ENCODE peak calls at places on chromosomes 3 and 15, in ten cellular contexts. D, N, F, G, T, C, S, P, Z and Y are unnamed samples. For H3K36me3, the result is how much of the 10 kb centered on the place peaks cover.

GRCh38 chr15:32867313-32867626 is 149.5 kb downstream of the GREM1 start:
- DNase-seq in S (no peak), T (peak), Z (peak), G (no peak), D (peak), C (peak), P (peak), F (no peak), N (no peak), Y (no peak)

GRCh38 chr3:107240183-107241091 is 136.8 kb upstream of the CCDC54 start:
- DNase-seq in G (peak), S (peak), F (peak), N (peak), C (peak), D (peak), Z (peak), T (peak), P (peak), Y (peak)

GRCh38 chr15:35519536-35520149 is 26.3 kb downstream of the DPH6 start:
- DNase-seq in G (no peak), D (peak), Z (peak), T (no peak), S (peak), N (peak), F (no peak), P (peak), C (peak), Y (no peak)

GRCh38 chr15:32941823-32942222 is 224.0 kb downstream of the GREM1 start:
- DNase-seq in Z (no peak), P (no peak), D (no peak), F (no peak), C (no peak), T (no peak), S (no peak), G (no peak), N (no peak), Y (no peak)

GRCh38 chr3:28495301-28495700 is 146.7 kb upstream of the AZI2 start:
- DNase-seq in T (no peak), S (no peak), G (no peak), N (no peak), C (no peak), Z (no peak), D (no peak), F (no peak), P (no peak), Y (no peak)

GRCh38 chr15:78492841-78493240 is 14.5 kb upstream of the HYKK start:
- DNase-seq in F (no peak), N (no peak), T (no peak), G (no peak), C (no peak), P (no peak), S (no peak), Z (no peak), D (no peak), Y (no peak)

GRCh38 chr3:157700405-157700804 is 197.2 kb upstream of the VEPH1 start:
- DNase-seq in C (no peak), D (no peak), T (no peak), G (no peak), Z (peak), N (no peak), F (no peak), P (no peak), S (no peak), Y (peak)

GRCh38 chr3:86949850-86950249 is 41.1 kb downstream of the VGLL3 start:
- DNase-seq in D (no peak), N (no peak), C (peak), Z (no peak), G (no peak), F (no peak), P (no peak), T (no peak), S (no peak), Y (no peak)

GRCh38 chr3:51371943-51372557 is 13.0 kb upstream of the MANF start:
- DNase-seq in S (peak), T (peak), P (peak), G (peak), C (peak), F (peak), Z (peak), N (no peak), D (peak), Y (peak)

GRCh38 chr15:74768099-74768770 is 13.6 kb upstream of the CSK start:
- DNase-seq in G (no peak), Z (no peak), T (no peak), N (no peak), P (no peak), S (no peak), D (no peak), F (no peak), C (no peak), Y (peak)

GRCh38 chr3:37453393-37454391 is 279.3 kb upstream of the LRRFIP2 start:
- DNase-seq in F (peak), G (peak), Z (peak), P (no peak), S (peak), N (peak), D (peak), T (no peak), C (no peak), Y (peak)

GRCh38 chr15:87929835-87930234 is 326.7 kb downstream of the NTRK3 start:
- DNase-seq in G (no peak), S (no peak), D (no peak), N (no peak), P (no peak), C (no peak), F (no peak), T (no peak), Z (no peak), Y (no peak)

GRCh38 chr3:11568503-11569155 is 75.1 kb downstream of the VGLL4 start:
- DNase-seq in S (no peak), D (peak), T (peak), G (peak), P (peak), Z (no peak), F (peak), C (peak), N (peak), Y (peak)

GRCh38 chr3:186722457-186722856 is 5.3 kb downstream of the KNG1 start:
- DNase-seq in Z (peak), F (no peak), D (peak), C (peak), G (no peak), N (no peak), S (peak), T (no peak), P (no peak), Y (peak)

GRCh38 chr3:40847571-40847992 is 322.8 kb downstream of the ZNF621 start:
- DNase-seq in D (peak), Z (peak), P (peak), S (peak), G (no peak), C (no peak), F (no peak), N (peak), T (no peak), Y (peak)

GRCh38 chr3:182713743-182714517 is 79.4 kb upstream of the ATP11B start:
- DNase-seq in P (peak), N (no peak), T (no peak), Z (peak), S (peak), D (peak), F (no peak), G (no peak), C (peak), Y (peak)

GRCh38 chr3:165770781-165771180 is 66.4 kb downstream of the BCHE start:
- DNase-seq in N (no peak), T (no peak), F (no peak), G (no peak), D (peak), C (no peak), S (no peak), Z (no peak), P (peak), Y (no peak)

GRCh38 chr3:49260711-49261357 is 16.2 kb downstream of the C3orf62 start:
- DNase-seq in T (no peak), F (no peak), D (peak), S (peak), Z (no peak), P (no peak), C (peak), G (no peak), N (no peak), Y (no peak)

GRCh38 chr3:133973249-133973980 is 56.3 kb downstream of the SLCO2A1 start:
- DNase-seq in C (no peak), T (no peak), P (no peak), S (no peak), Z (no peak), N (no peak), F (no peak), G (no peak), D (no peak), Y (no peak)

GRCh38 chr15:37756407-37756806 is 178.0 kb upstream of the TMCO5A start:
- DNase-seq in G (no peak), Z (no peak), N (no peak), T (no peak), D (no peak), C (no peak), F (no peak), S (no peak), P (no peak), Y (no peak)

GRCh38 chr3:151901946-151902285 is 28.5 kb downstream of the SUCNR1 start:
- DNase-seq in S (no peak), P (no peak), T (no peak), D (no peak), F (no peak), G (no peak), N (no peak), C (no peak), Z (no peak), Y (no peak)

GRCh38 chr15:33067456-33067855 is 127.1 kb downstream of the FMN1 start:
- DNase-seq in P (peak), T (no peak), N (no peak), F (no peak), S (no peak), D (peak), G (no peak), C (peak), Z (peak), Y (peak)

GRCh38 chr15:81293728-81294500 is 30.0 kb downstream of the STARD5 start:
- DNase-seq in T (no peak), Z (no peak), S (no peak), F (peak), N (no peak), G (peak), P (no peak), D (no peak), C (no peak), Y (peak)

GRCh38 chr3:111690242-111690641 is 95.1 kb upstream of the ZBED2 start:
- DNase-seq in G (no peak), D (peak), S (no peak), C (peak), N (no peak), F (no peak), P (peak), Z (no peak), T (no peak), Y (no peak)

GRCh38 chr15:74983725-74984231 is 11.6 kb upstream of the SCAMP5 start:
- DNase-seq in Z (no peak), T (no peak), G (no peak), D (no peak), S (no peak), C (peak), F (no peak), N (no peak), P (no peak), Y (no peak)

GRCh38 chr15:100041380-100041779 is 300.4 kb downstream of the ADAMTS17 start:
- DNase-seq in C (no peak), S (no peak), D (no peak), F (no peak), P (no peak), G (peak), Z (no peak), T (no peak), N (no peak), Y (no peak)

GRCh38 chr3:99659032-99659431 is 20.6 kb downstream of the COL8A1 start:
- DNase-seq in G (peak), S (no peak), N (no peak), T (peak), F (no peak), Z (no peak), C (peak), D (peak), P (peak), Y (no peak)

GRCh38 chr15:86197770-86198169 is 118.1 kb downstream of the AGBL1 start:
- DNase-seq in Z (no peak), N (no peak), G (no peak), T (no peak), F (no peak), C (no peak), P (no peak), S (no peak), D (no peak), Y (no peak)

GRCh38 chr3:58383904-58384303 is 49.7 kb downstream of the PDHB start:
- DNase-seq in N (no peak), D (peak), P (peak), F (no peak), C (peak), T (peak), G (no peak), Z (peak), S (no peak), Y (no peak)

GRCh38 chr3:128009952-128010846 is 42.0 kb upstream of the SEC61A1 start:
- DNase-seq in N (no peak), C (peak), G (no peak), P (no peak), S (peak), T (no peak), D (peak), Z (no peak), F (no peak), Y (no peak)

GRCh38 chr3:119149484-119149883 is 3.5 kb downstream of the TEX55 start:
- DNase-seq in S (no peak), Z (no peak), N (no peak), T (no peak), D (peak), P (peak), C (peak), G (no peak), F (no peak), Y (no peak)

GRCh38 chr3:183826448-183826847 is 1.1 kb upstream of the MAP6D1 start:
- DNase-seq in T (no peak), Z (no peak), G (no peak), P (no peak), F (no peak), D (no peak), S (no peak), C (peak), N (peak), Y (peak)

GRCh38 chr3:136195258-136196063 is 674 bp downstream of the MSL2 start:
- DNase-seq in D (peak), C (no peak), F (peak), Z (peak), T (no peak), P (peak), N (peak), G (peak), S (peak), Y (peak)

GRCh38 chr15:35506272-35506870 is 39.6 kb downstream of the DPH6 start:
- DNase-seq in G (no peak), C (no peak), F (no peak), D (no peak), Z (no peak), S (peak), T (no peak), N (no peak), P (no peak), Y (no peak)

GRCh38 chr3:102682761-102683160 is 247.9 kb downstream of the ZPLD1 start:
- DNase-seq in G (no peak), D (no peak), P (no peak), N (no peak), C (no peak), S (no peak), F (no peak), T (no peak), Z (no peak), Y (no peak)

GRCh38 chr15:63019539-63020109 is 22.9 kb upstream of the TPM1 start:
- DNase-seq in Z (peak), P (peak), D (peak), N (no peak), T (no peak), G (no peak), S (peak), C (peak), F (no peak), Y (peak)

GRCh38 chr15:101003706-101004105 is 84.5 kb downstream of the LRRK1 start:
- DNase-seq in P (no peak), F (peak), T (peak), Z (no peak), S (no peak), G (no peak), N (no peak), C (no peak), D (no peak), Y (no peak)

GRCh38 chr3:126852536-126852935 is 130.4 kb upstream of the PLXNA1 start:
- DNase-seq in D (no peak), T (no peak), S (no peak), F (no peak), G (no peak), N (no peak), P (no peak), C (no peak), Z (peak), Y (peak)

GRCh38 chr3:187967982-187968381 is 186.0 kb upstream of the LPP start:
- DNase-seq in Z (no peak), N (no peak), G (no peak), S (no peak), F (no peak), C (no peak), P (no peak), T (no peak), D (peak), Y (no peak)
- H3K36me3 ChIP-seq in Z (under half), N (under half), G (under half), S (under half), F (under half), C (under half), P (under half), T (under half), D (under half), Y (under half)

DNA sequence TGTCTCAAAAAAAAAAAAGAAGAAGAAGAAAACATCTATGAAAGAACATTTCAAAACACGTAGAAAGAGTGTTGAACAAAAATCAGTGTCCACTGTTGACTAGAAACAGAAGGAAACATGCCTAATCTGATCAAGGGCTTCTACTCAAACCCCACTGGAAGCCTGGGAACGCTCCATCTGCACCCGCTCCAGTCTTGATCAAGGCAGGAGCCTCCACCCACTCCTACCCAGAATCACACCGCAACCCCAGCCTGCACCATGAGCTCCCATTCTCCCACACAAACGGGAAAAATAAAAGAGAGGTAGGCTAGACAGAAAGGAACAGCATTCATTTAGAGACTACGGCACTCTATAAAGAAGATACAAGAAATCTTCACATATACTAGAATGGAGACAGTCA is 40.9 kb upstream of the OCA2 start:
- DNase-seq in Z (no peak), T (no peak), D (no peak), S (no peak), P (no peak), F (no peak), C (no peak), G (no peak), N (no peak), Y (no peak)
- H3K36me3 ChIP-seq in Z (under half), T (under half), D (half or more), S (under half), P (under half), F (under half), C (under half), G (half or more), N (under half), Y (under half)

GRCh38 chr15:45050587-45050986 is 27.6 kb downstream of the SORD start:
- DNase-seq in Z (no peak), S (no peak), D (no peak), G (no peak), P (no peak), F (no peak), T (no peak), N (no peak), C (no peak), Y (no peak)
- H3K36me3 ChIP-seq in Z (under half), S (under half), D (under half), G (under half), P (under half), F (under half), T (under half), N (under half), C (under half), Y (under half)

GRCh38 chr15:90878660-90879059 is 5.6 kb upstream of the FES start:
- DNase-seq in S (no peak), Z (no peak), D (no peak), N (no peak), T (no peak), G (no peak), C (no peak), F (no peak), P (no peak), Y (no peak)
- H3K36me3 ChIP-seq in S (under half), Z (under half), D (half or more), N (under half), T (half or more), G (half or more), C (under half), F (under half), P (half or more), Y (under half)

GRCh38 chr3:180018588-180018987 is 18.1 kb downstream of the PEX5L start:
- DNase-seq in F (no peak), G (no peak), Z (peak), D (no peak), T (no peak), C (no peak), P (no peak), N (no peak), S (no peak), Y (peak)

GRCh38 chr3:180011927-180012326 is 24.8 kb downstream of the PEX5L start:
- DNase-seq in D (no peak), P (no peak), N (no peak), T (no peak), C (no peak), F (no peak), Z (no peak), S (no peak), G (no peak), Y (no peak)

DNA sequence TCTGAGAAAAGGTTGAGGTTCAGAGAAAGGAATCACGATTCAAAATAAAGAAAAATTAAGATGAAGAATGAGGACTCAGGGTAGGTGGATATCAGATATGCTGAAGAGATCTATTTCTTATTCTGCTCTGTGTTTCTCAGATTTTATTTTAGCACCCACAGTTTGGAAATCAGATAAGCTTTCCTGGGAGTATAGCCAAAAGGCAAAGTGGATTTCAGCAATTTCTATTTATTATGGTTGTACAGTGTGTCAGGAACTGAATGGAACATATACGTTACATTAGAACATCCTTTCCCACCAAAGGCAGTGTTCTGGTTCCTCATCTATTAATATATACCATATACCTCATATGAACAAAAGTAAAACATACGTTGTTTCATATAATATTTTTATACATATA is 18.9 kb downstream of the PEX5L start:
- DNase-seq in C (no peak), T (no peak), D (no peak), F (no peak), N (no peak), Z (no peak), G (no peak), S (no peak), P (no peak), Y (no peak)
- H3K36me3 ChIP-seq in C (under half), T (under half), D (under half), F (under half), N (under half), Z (under half), G (under half), S (under half), P (under half), Y (under half)

GRCh38 chr15:70866982-70867644 is 13.2 kb upstream of the LARP6 start:
- DNase-seq in N (no peak), Z (no peak), T (no peak), G (no peak), C (no peak), F (no peak), P (no peak), D (peak), S (no peak), Y (no peak)
- H3K36me3 ChIP-seq in N (under half), Z (under half), T (under half), G (under half), C (under half), F (under half), P (under half), D (under half), S (under half), Y (under half)